ENCODE peak calls at places on chromosomes 7 and 10, in four cellular contexts. One of them, this sample, is unnamed.

GRCh38 chr10:86795353-86795752 is 38.9 kb downstream of the BMPR1A start:
- DNase-seq in activated T-cell treated with anti-CD3 and anti-CD28 coated beads, Interleukin-2, amount 50 U/mL, for 72 hours: no peak
- DNase-seq in NCI-H1694: no peak
- DNase-seq in NCI-H748 treated with DMSO at 0.1 percent for 48 hours: no peak
- DNase-seq in this sample: no peak

GRCh38 chr7:12064716-12065115 is 146.4 kb upstream of the TMEM106B start:
- DNase-seq in NCI-H748 treated with DMSO at 0.1 percent for 48 hours: no peak
- DNase-seq in activated T-cell treated with anti-CD3 and anti-CD28 coated beads, Interleukin-2, amount 50 U/mL, for 72 hours: no peak
- DNase-seq in NCI-H1694: no peak
- DNase-seq in this sample: no peak

GRCh38 chr10:89327803-89328441 is at the start of gene IFIT3:
- DNase-seq in NCI-H748 treated with DMSO at 0.1 percent for 48 hours: no peak
- DNase-seq in activated T-cell treated with anti-CD3 and anti-CD28 coated beads, Interleukin-2, amount 50 U/mL, for 72 hours: no peak
- DNase-seq in NCI-H1694: no peak
- DNase-seq in this sample: peak; percentile 32

GRCh38 chr7:22572937-22573336 is 72.9 kb upstream of the STEAP1B start:
- DNase-seq in activated T-cell treated with anti-CD3 and anti-CD28 coated beads, Interleukin-2, amount 50 U/mL, for 72 hours: no peak
- DNase-seq in NCI-H748 treated with DMSO at 0.1 percent for 48 hours: no peak
- DNase-seq in NCI-H1694: no peak
- DNase-seq in this sample: no peak

GRCh38 chr7:101947899-101948298 is 130.5 kb downstream of the CUX1 start:
- DNase-seq in activated T-cell treated with anti-CD3 and anti-CD28 coated beads, Interleukin-2, amount 50 U/mL, for 72 hours: no peak
- DNase-seq in NCI-H1694: peak; percentile 84
- DNase-seq in NCI-H748 treated with DMSO at 0.1 percent for 48 hours: peak; percentile 74
- DNase-seq in this sample: no peak

GRCh38 chr7:158838238-158838637 is 8.9 kb upstream of the ESYT2 start:
- DNase-seq in activated T-cell treated with anti-CD3 and anti-CD28 coated beads, Interleukin-2, amount 50 U/mL, for 72 hours: no peak
- DNase-seq in NCI-H1694: no peak
- DNase-seq in NCI-H748 treated with DMSO at 0.1 percent for 48 hours: peak; percentile 48
- DNase-seq in this sample: no peak

GRCh38 chr7:150428671-150429451 is 21.6 kb upstream of the GIMAP8 start:
- DNase-seq in activated T-cell treated with anti-CD3 and anti-CD28 coated beads, Interleukin-2, amount 50 U/mL, for 72 hours: peak; percentile 77
- DNase-seq in NCI-H1694: no peak
- DNase-seq in NCI-H748 treated with DMSO at 0.1 percent for 48 hours: no peak
- DNase-seq in this sample: peak; percentile 38

GRCh38 chr10:30074933-30075332 is 15.5 kb upstream of the JCAD start:
- DNase-seq in NCI-H748 treated with DMSO at 0.1 percent for 48 hours: no peak
- DNase-seq in activated T-cell treated with anti-CD3 and anti-CD28 coated beads, Interleukin-2, amount 50 U/mL, for 72 hours: no peak
- DNase-seq in NCI-H1694: no peak
- DNase-seq in this sample: no peak

GRCh38 chr10:93461124-93461806 is 20.9 kb downstream of the MYOF start:
- DNase-seq in NCI-H1694: no peak
- DNase-seq in NCI-H748 treated with DMSO at 0.1 percent for 48 hours: no peak
- DNase-seq in activated T-cell treated with anti-CD3 and anti-CD28 coated beads, Interleukin-2, amount 50 U/mL, for 72 hours: no peak
- DNase-seq in this sample: no peak

GRCh38 chr7:32481921-32482320 is 8.3 kb downstream of the LSM5 start:
- DNase-seq in activated T-cell treated with anti-CD3 and anti-CD28 coated beads, Interleukin-2, amount 50 U/mL, for 72 hours: no peak
- DNase-seq in NCI-H1694: no peak
- DNase-seq in NCI-H748 treated with DMSO at 0.1 percent for 48 hours: no peak
- DNase-seq in this sample: no peak

GRCh38 chr10:15333909-15334649 is 37.0 kb downstream of the FAM171A1 start:
- DNase-seq in NCI-H748 treated with DMSO at 0.1 percent for 48 hours: no peak
- DNase-seq in activated T-cell treated with anti-CD3 and anti-CD28 coated beads, Interleukin-2, amount 50 U/mL, for 72 hours: no peak
- DNase-seq in NCI-H1694: no peak
- DNase-seq in this sample: no peak

GRCh38 chr7:66628361-66629221 is at the start of gene KCTD7:
- DNase-seq in NCI-H1694: peak; percentile 89
- DNase-seq in NCI-H748 treated with DMSO at 0.1 percent for 48 hours: peak; percentile 93
- DNase-seq in activated T-cell treated with anti-CD3 and anti-CD28 coated beads, Interleukin-2, amount 50 U/mL, for 72 hours: peak; percentile 98
- DNase-seq in this sample: peak; percentile 96